ENCODE peak calls at places on chromosomes 1 and 21, in seven cellular contexts. L is AG04450, K is colonic mucosa, X is Panc1, D is transverse colon, Z is brain microvascular endothelial cell, Q is bronchial epithelial cell. A is an unnamed sample.

GRCh38 chr1:229204863-229205777 is 65.8 kb upstream of the RAB4A start:
- DNase-seq in X (no peak), Q (no peak), L (peak; percentile 50), K (no peak), Z (no peak), D (no peak), A (peak; percentile 54)

GRCh38 chr1:194476351-194476750 is 1289.9 kb upstream of the B3GALT2 start:
- DNase-seq in L (no peak), Z (no peak), K (no peak), Q (no peak), D (no peak), X (no peak), A (no peak)

GRCh38 chr1:59072017-59072947 is 224.6 kb upstream of the FGGY start:
- DNase-seq in Z (no peak), X (no peak), L (no peak), Q (peak; percentile 66), D (peak; percentile 23), K (no peak), A (peak; percentile 57)

GRCh38 chr1:63621698-63622097 is 28.5 kb downstream of the PGM1 start:
- DNase-seq in Z (no peak), Q (no peak), L (no peak), D (no peak), X (no peak), K (no peak), A (peak; percentile 13)

GRCh38 chr21:42098957-42099547 is 27.9 kb downstream of the UMODL1 start:
- DNase-seq in Z (no peak), K (no peak), Q (no peak), D (no peak), L (no peak), X (no peak), A (no peak)

GRCh38 chr1:151680812-151681211 is 35.8 kb downstream of the CELF3 start:
- DNase-seq in Z (peak; percentile 78), X (peak; percentile 74), D (no peak), L (peak; percentile 66), Q (peak; percentile 91), K (no peak), A (peak; percentile 89)

GRCh38 chr1:167118188-167118587 is 24.3 kb downstream of the STYXL2 start:
- DNase-seq in K (no peak), Q (no peak), Z (no peak), X (no peak), D (no peak), L (no peak), A (no peak)

GRCh38 chr1:243742814-243743213 is 107.2 kb downstream of the AKT3 start:
- DNase-seq in Q (peak; percentile 52), D (no peak), L (peak; percentile 45), X (no peak), K (no peak), Z (peak; percentile 87), A (peak; percentile 79)

GRCh38 chr1:54850082-54850730 is 36.8 kb downstream of the DHCR24 start:
- DNase-seq in L (no peak), Z (no peak), K (no peak), D (no peak), X (no peak), Q (no peak), A (no peak)

GRCh38 chr1:33235521-33235920 is 20.8 kb upstream of the ZNF362 start:
- DNase-seq in Q (no peak), Z (no peak), X (no peak), L (no peak), D (no peak), K (no peak), A (no peak)

GRCh38 chr1:203360772-203361171 is 9.8 kb upstream of the FMOD start:
- DNase-seq in Q (no peak), X (no peak), K (no peak), D (no peak), Z (no peak), L (no peak), A (no peak)

GRCh38 chr1:94974824-94975223 is 47.9 kb upstream of the CNN3 start:
- DNase-seq in L (no peak), Z (peak; percentile 89), D (no peak), K (no peak), X (no peak), Q (peak; percentile 86), A (peak; percentile 75)

GRCh38 chr1:33301273-33301984 is 19.5 kb downstream of the A3GALT2 start:
- DNase-seq in X (no peak), K (no peak), D (no peak), L (no peak), Z (no peak), Q (no peak), A (no peak)

GRCh38 chr1:82343381-82343780 is 542.6 kb downstream of the ADGRL2 start:
- DNase-seq in X (no peak), K (no peak), Z (peak; percentile 39), Q (no peak), D (no peak), L (no peak), A (peak; percentile 55)

GRCh38 chr1:220511785-220512184 is 16.2 kb upstream of the MARK1 start:
- DNase-seq in L (no peak), K (no peak), X (no peak), Q (peak; percentile 57), D (no peak), Z (no peak), A (no peak)

GRCh38 chr1:156571959-156572662 is at the start of gene IQGAP3:
- DNase-seq in L (peak; percentile 47), Q (peak; percentile 72), X (no peak), D (peak; percentile 93), K (peak; percentile 94), Z (peak; percentile 77), A (peak; percentile 83)

GRCh38 chr21:34926784-34927548 is 122.1 kb downstream of the RUNX1 start:
- DNase-seq in K (peak; percentile 65), D (peak; percentile 56), Z (no peak), L (no peak), X (no peak), Q (no peak), A (peak; percentile 44)
- H3K4me3 ChIP-seq in K (no peak overlapping the region), D (no peak overlapping the region), Z (no peak overlapping the region), L (no peak overlapping the region), X (no peak overlapping the region), Q (no peak overlapping the region), A (no peak overlapping the region)

DNA sequence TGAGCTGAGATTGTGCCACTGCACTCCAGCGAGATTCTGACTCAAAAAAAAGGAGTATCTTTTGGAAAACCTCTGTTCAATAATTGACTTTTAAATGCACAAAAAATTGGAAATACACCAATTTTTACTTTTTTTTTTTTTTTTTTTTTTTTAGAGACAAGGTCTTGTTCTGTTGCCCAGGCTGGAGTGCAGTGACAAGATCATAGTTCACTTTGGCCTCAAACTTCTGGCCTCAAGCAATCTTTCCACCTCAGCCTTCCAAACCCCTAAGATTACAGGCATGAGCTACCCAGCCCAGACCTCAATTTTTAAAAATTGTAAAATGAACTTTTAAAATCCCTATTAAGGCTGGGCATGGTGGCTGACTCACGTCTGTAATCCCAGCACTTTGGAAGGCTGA is 30.8 kb downstream of the NEK2 start:
- DNase-seq in X (no peak), Q (no peak), K (no peak), L (no peak), D (no peak), Z (no peak), A (no peak)
- TF ChIP-seq CTCF in X (no peak), Q (no peak), K (no peak), L (no peak), D (no peak), Z (no peak), A (no peak)

GRCh38 chr1:96557336-96557735 is 164.2 kb upstream of the PTBP2 start:
- DNase-seq in K (no peak), Z (no peak), X (no peak), L (no peak), Q (no peak), D (no peak), A (no peak)
- H3K4me3 ChIP-seq in K (no peak overlapping the region), Z (no peak overlapping the region), X (no peak overlapping the region), L (no peak overlapping the region), Q (no peak overlapping the region), D (no peak overlapping the region), A (no peak overlapping the region)

DNA sequence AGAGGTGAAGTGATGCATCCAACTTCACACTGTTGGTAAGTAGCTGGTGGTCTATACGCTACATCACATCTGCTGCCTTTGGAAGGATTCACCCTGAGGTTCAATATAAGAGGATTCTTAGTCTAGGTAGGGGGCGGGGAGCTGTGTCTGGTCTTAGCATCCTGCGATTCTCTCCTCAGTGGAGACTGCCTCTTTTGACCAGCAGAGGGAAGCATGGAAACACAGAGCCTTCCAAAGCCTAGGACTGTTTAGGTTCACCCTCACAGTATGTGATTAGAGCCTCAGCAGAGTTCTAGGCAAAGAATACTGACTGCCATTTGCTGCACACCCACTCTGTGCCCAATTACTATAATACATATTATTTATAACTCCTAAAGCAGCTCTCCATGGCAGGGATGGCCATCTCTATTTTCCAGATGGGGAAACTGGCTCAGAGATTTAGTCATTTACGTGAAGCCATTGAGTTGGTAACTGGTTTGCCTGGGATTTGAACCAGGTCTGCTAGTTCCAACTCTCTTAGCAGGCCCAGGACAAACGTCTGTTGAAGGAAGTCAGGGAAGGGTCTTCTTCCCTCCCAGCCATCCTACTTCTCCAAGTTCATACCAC is 28.9 kb upstream of the EFCAB14 start:
- DNase-seq in X (peak; percentile 28), D (peak; percentile 31), L (peak; percentile 8), Q (peak; percentile 75), K (peak; percentile 66), Z (peak; percentile 68), A (peak; percentile 32)
- TF ChIP-seq CTCF in X (peak; percentile 83), D (peak; percentile 35), L (peak; percentile 74), Q (peak; percentile 86), K (peak; percentile 19), Z (peak; percentile 79), A (peak; percentile 73)

DNA sequence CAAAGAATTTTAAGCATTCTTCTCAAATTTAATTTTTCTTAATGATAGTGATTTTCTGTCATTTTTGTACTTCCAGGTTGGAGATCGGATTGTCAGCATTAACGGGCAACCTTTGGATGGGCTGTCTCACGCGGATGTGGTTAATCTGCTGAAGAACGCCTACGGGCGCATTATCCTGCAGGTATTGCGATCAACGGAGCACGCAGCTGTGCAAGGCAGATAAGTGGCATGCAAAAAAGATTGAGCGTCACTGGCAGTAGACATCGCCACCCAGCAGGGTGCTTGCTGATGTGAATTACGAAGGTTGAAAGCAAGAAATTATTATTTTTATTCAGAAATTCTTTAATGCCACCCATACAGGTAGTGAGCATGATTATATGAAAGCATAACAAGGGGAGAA is 65.9 kb upstream of the L1TD1 start:
- DNase-seq in L (no peak), Q (no peak), K (no peak), X (no peak), D (no peak), Z (no peak), A (no peak)
- H3K4me3 ChIP-seq in L (no peak overlapping the region), Q (no peak overlapping the region), K (no peak overlapping the region), X (no peak overlapping the region), D (no peak overlapping the region), Z (no peak overlapping the region), A (no peak overlapping the region)

DNA sequence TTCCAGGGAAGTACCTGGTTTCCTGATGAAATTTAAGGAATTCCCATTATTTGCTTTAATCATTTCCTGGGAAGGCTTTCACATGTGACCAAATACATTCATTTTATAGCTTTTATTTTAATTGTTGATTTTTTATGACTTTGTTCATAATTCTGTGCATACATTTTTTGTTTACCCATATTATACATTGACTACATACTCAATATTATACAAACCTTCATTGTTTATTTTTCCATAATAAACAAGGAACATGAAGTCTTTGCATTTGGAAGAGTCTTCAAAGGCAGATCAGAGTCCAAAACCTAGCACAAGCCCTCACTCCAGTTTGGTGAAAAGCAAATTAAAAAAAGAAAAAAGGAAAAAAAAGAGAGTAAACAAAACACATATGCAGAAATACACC is 218.3 kb upstream of the NRIP1 start:
- DNase-seq in Z (no peak), D (no peak), L (no peak), X (no peak), Q (no peak), K (no peak), A (no peak)
- TF ChIP-seq CTCF in Z (no peak), D (no peak), L (no peak), X (no peak), Q (no peak), K (no peak), A (no peak)